ENCODE peak calls at places on chromosomes 12 and 14, in five cellular contexts. P is IMR-90; E is stomach; R is naive thymus-derived CD4-positive, alpha-beta T cell; W is RWPE2. M is an unnamed sample. For H3K4me1, the result is how much of the 10 kb centered on the place peaks cover.

GRCh38 chr12:133227281-133227852 is 8.3 kb downstream of the ANHX start:
- DNase-seq in P (no peak), E (no peak), R (no peak), W (no peak), M (no peak)

GRCh38 chr12:2443766-2444165 is 351.0 kb upstream of the FKBP4 start:
- DNase-seq in P (peak), E (no peak), R (no peak), W (no peak), M (no peak)

GRCh38 chr12:108525681-108526080 is 10.6 kb downstream of the FICD start:
- DNase-seq in P (peak), E (no peak), R (no peak), W (no peak), M (no peak)

GRCh38 chr12:113306382-113306781 is 28.5 kb downstream of the SLC8B1 start:
- DNase-seq in P (peak), E (no peak), R (no peak), W (no peak), M (no peak)

GRCh38 chr12:22631863-22632463 is 7.0 kb downstream of the ETNK1 start:
- DNase-seq in P (peak), E (no peak), R (no peak), W (no peak), M (no peak)

GRCh38 chr14:54423991-54424390 is 17.2 kb downstream of the CNIH1 start:
- DNase-seq in P (no peak), E (no peak), R (no peak), W (no peak), M (no peak)

GRCh38 chr12:29552324-29552927 is 54.9 kb upstream of the OVCH1 start:
- DNase-seq in P (peak), E (peak), R (no peak), W (no peak), M (peak)

GRCh38 chr12:47602949-47603558 is 102.8 kb downstream of the RPAP3 start:
- DNase-seq in P (no peak), E (no peak), R (no peak), W (no peak), M (no peak)

GRCh38 chr12:47903927-47904646 is 707 bp downstream of the VDR start:
- DNase-seq in P (peak), E (peak), R (no peak), W (peak), M (peak)

GRCh38 chr12:103956515-103957027 is 9.1 kb upstream of the TDG start:
- DNase-seq in P (no peak), E (no peak), R (peak), W (no peak), M (no peak)

GRCh38 chr12:51788876-51789275 is 59.6 kb downstream of the FIGNL2 start:
- DNase-seq in P (peak), E (no peak), R (no peak), W (no peak), M (no peak)

GRCh38 chr14:97402279-97402678 is 605.1 kb downstream of the VRK1 start:
- DNase-seq in P (no peak), E (no peak), R (no peak), W (no peak), M (peak)

GRCh38 chr12:51020448-51021182 is 5.6 kb downstream of the SLC11A2 start:
- DNase-seq in P (no peak), E (no peak), R (no peak), W (no peak), M (no peak)

GRCh38 chr14:75825147-75825592 is 156.6 kb downstream of the TGFB3 start:
- DNase-seq in P (no peak), E (no peak), R (no peak), W (no peak), M (no peak)

GRCh38 chr12:48281811-48282210 is 68.9 kb downstream of the ZNF641 start:
- DNase-seq in P (no peak), E (no peak), R (no peak), W (no peak), M (no peak)

GRCh38 chr12:3132636-3133409 is 55.6 kb downstream of the TSPAN9 start:
- DNase-seq in P (peak), E (no peak), R (no peak), W (no peak), M (no peak)

GRCh38 chr14:79967453-79967852 is 243.9 kb downstream of the DIO2 start:
- DNase-seq in P (peak), E (no peak), R (no peak), W (no peak), M (no peak)

GRCh38 chr12:61891632-61892031 is 368.6 kb upstream of the USP15 start:
- DNase-seq in P (no peak), E (no peak), R (no peak), W (no peak), M (no peak)

GRCh38 chr14:81449114-81449513 is 49.0 kb upstream of the STON2 start:
- DNase-seq in P (no peak), E (no peak), R (no peak), W (no peak), M (no peak)

GRCh38 chr12:54140958-54141388 is 47.8 kb downstream of the SMUG1 start:
- DNase-seq in P (no peak), E (no peak), R (no peak), W (no peak), M (no peak)

GRCh38 chr12:1915082-1915968 is 3.1 kb downstream of the CACNA2D4 start:
- DNase-seq in P (no peak), E (peak), R (peak), W (no peak), M (no peak)

GRCh38 chr12:96322720-96323119 is 77.5 kb downstream of the CDK17 start:
- DNase-seq in P (no peak), E (no peak), R (no peak), W (no peak), M (no peak)

GRCh38 chr12:51067229-51067628 is 16.2 kb downstream of the CSRNP2 start:
- DNase-seq in P (no peak), E (no peak), R (no peak), W (no peak), M (no peak)

GRCh38 chr14:35385042-35385839 is 19.3 kb downstream of the NFKBIA start:
- DNase-seq in P (peak), E (peak), R (no peak), W (no peak), M (peak)

GRCh38 chr12:28899951-28900350 is 249.1 kb upstream of the FAR2 start:
- DNase-seq in P (peak), E (no peak), R (no peak), W (no peak), M (no peak)

GRCh38 chr14:75437201-75438143 is 9.7 kb downstream of the JDP2 start:
- DNase-seq in P (no peak), E (no peak), R (no peak), W (no peak), M (peak)

GRCh38 chr14:30874120-30874998 is at the start of gene COCH:
- DNase-seq in P (no peak), E (peak), R (no peak), W (no peak), M (peak)

GRCh38 chr14:67943947-67944346 is 124.4 kb downstream of the RAD51B start:
- DNase-seq in P (peak), E (peak), R (peak), W (no peak), M (peak)

GRCh38 chr12:70338531-70338930 is 27.6 kb upstream of the KCNMB4 start:
- DNase-seq in P (peak), E (no peak), R (no peak), W (no peak), M (no peak)
- H3K4me1 ChIP-seq in P (under half), E (under half), R (under half), W (under half), M (under half)

GRCh38 chr12:15206338-15206737 is 14.9 kb downstream of the RERG start:
- DNase-seq in P (no peak), E (no peak), R (no peak), W (no peak), M (no peak)
- H3K4me1 ChIP-seq in P (under half), E (under half), R (under half), W (under half), M (under half)

DNA sequence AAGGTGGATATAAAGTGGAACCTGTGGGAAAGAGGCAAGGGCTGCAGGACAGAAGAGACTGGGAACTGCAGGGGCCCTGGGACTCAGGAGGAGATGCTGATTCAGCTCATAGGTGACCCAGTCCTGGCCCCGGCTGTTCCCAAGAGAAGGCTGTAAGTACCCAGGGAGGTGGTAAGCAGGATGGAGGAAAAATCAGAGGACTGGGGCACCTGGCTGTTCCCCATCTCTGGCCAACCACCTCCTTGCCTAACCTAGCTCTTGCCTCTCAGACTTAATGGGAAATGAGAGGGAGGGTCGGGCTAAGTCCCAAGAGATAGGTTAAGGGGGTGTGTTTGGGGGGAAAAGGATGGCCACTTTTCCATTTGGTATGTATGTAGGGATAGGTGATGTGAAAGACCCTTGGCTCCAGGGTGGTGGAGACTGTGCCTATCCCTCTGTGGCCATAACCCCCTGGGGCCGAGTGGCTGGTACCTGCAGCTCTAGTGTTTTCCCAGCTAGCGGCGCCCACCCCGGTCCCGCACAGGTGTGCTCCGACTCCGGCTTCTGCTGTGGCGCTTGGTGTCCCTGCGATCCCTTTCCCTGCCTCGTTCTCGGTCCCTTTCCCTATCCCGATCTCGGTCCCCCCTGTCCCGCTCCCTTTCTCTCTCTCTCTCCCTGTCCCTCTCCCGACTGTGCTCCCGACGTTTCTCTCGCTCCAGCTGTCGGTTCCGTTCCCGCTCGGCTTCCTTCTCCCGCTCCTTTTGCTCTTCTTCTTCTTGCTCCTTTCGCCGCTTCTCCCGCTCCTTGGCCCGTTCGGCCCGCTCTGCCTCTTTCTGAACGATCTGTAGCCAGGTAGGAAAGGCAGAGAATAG is 1.6 kb upstream of the CDH24 start:
- DNase-seq in P (no peak), E (no peak), R (no peak), W (peak), M (no peak)
- H3K4me1 ChIP-seq in P (under half), E (half or more), R (under half), W (under half), M (under half)

DNA sequence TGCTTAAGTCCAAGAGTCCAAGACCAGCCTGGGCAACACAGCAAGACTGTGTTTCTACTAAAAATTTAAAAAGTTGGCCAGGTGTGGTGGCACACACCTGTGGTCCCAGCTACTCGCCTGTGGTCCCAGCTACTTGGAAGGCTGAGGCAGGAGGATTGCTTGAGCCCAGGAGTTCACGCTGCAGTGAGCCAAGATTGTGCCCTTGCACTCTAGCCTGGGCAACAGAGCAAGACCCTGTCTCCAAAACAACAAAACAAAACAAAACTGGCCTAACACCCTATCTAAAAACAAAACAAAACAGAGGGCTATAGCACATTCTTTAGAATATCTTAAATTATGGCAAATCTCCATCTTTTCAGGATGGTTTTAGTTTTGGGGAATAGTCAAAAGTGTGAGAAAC is 3.1 kb upstream of the LYZ start:
- DNase-seq in P (no peak), E (no peak), R (no peak), W (no peak), M (no peak)
- H3K4me1 ChIP-seq in P (under half), E (half or more), R (under half), W (under half), M (under half)

GRCh38 chr14:103630364-103631108 is 1.5 kb downstream of the KLC1 start:
- DNase-seq in P (peak), E (no peak), R (no peak), W (no peak), M (no peak)
- H3K4me1 ChIP-seq in P (under half), E (half or more), R (under half), W (under half), M (under half)

GRCh38 chr12:89181271-89181920 is 170.9 kb downstream of the DUSP6 start:
- DNase-seq in P (peak), E (no peak), R (no peak), W (no peak), M (no peak)
- H3K4me1 ChIP-seq in P (under half), E (under half), R (under half), W (half or more), M (under half)

GRCh38 chr14:99537399-99537798 is 56.2 kb downstream of the CCNK start:
- DNase-seq in P (peak), E (no peak), R (no peak), W (no peak), M (no peak)
- H3K4me1 ChIP-seq in P (under half), E (half or more), R (under half), W (under half), M (under half)

DNA sequence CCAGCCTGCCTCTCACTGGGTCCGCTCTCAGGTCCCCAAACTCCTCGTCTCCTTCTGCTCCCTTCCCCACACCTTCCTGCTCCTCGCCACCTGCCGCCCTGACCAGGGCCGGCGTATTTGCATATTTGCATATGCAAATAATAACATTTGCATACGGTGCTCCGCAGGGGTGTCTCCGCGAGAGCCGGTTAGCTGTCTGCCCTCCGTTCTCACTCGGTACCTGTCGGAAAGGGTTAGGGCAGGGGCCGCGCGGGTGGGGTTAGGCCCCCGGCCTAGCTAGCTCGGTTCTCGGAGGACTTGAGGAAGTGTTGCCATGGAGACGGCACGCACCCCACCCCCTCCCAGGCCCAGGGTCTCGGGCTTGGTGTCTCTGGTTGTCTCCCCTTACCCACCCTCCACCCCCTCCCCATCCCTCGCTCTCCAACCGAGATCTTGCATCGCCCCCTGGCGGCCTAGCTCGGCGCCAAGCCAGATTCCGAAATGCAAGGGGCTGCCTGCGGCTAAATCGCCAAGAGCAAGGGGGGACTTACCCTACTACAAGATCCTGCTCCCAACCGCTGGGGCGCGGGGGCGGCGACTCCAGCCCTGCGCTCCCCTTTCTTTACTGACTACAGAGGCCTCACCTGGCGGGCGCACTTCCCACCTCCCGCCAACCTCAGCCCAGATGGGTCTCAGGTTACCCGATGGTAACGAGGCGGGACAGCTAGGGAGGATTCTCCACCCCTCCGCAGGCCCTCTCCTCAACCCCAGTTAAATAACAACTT is 8.1 kb downstream of the STAC3 start:
- DNase-seq in P (peak), E (peak), R (no peak), W (peak), M (peak)
- H3K4me1 ChIP-seq in P (under half), E (half or more), R (half or more), W (under half), M (under half)

M was measured in small intestine.